ENCODE peak calls at places on chromosomes 1 and 21, in five cellular contexts. One of them, this sample, is unnamed.

GRCh38 chr1:119549719-119550141 is 42.7 kb downstream of the HSD3B1 start:
- DNase-seq in endodermal cell: peak; percentile 87
- DNase-seq in endothelial cell: peak; percentile 77
- DNase-seq in pancreas: peak; percentile 51
- DNase-seq in fibroblast of mammary gland: peak; percentile 69
- DNase-seq in this sample: peak; percentile 12

GRCh38 chr1:185373813-185374524 is 56.9 kb upstream of the IVNS1ABP start:
- DNase-seq in endodermal cell: no peak
- DNase-seq in endothelial cell: no peak
- DNase-seq in pancreas: no peak
- DNase-seq in fibroblast of mammary gland: peak; percentile 38
- DNase-seq in this sample: no peak

GRCh38 chr1:230056098-230056497 is 10.9 kb upstream of the GALNT2 start:
- DNase-seq in endodermal cell: no peak
- DNase-seq in endothelial cell: no peak
- DNase-seq in pancreas: no peak
- DNase-seq in fibroblast of mammary gland: no peak
- DNase-seq in this sample: no peak

GRCh38 chr1:52748119-52748518 is 21.9 kb downstream of the ZYG11B start:
- DNase-seq in endodermal cell: no peak
- DNase-seq in endothelial cell: no peak
- DNase-seq in pancreas: no peak
- DNase-seq in fibroblast of mammary gland: no peak
- DNase-seq in this sample: no peak

GRCh38 chr21:35859677-35860076 is 200.6 kb downstream of the SETD4 start:
- DNase-seq in endodermal cell: peak; percentile 6
- DNase-seq in endothelial cell: no peak
- DNase-seq in pancreas: no peak
- DNase-seq in fibroblast of mammary gland: no peak
- DNase-seq in this sample: no peak

GRCh38 chr1:43423672-43424550 is 29.8 kb downstream of the HYI start:
- DNase-seq in endodermal cell: no peak
- DNase-seq in endothelial cell: no peak
- DNase-seq in pancreas: no peak
- DNase-seq in fibroblast of mammary gland: no peak
- DNase-seq in this sample: no peak

GRCh38 chr1:205491794-205492193 is 12.7 kb upstream of the CDK18 start:
- DNase-seq in endodermal cell: peak; percentile 69
- DNase-seq in endothelial cell: no peak
- DNase-seq in pancreas: no peak
- DNase-seq in fibroblast of mammary gland: no peak
- DNase-seq in this sample: no peak

GRCh38 chr1:43267291-43267805 is 2.4 kb upstream of the TMEM125 start:
- DNase-seq in endodermal cell: no peak
- DNase-seq in endothelial cell: no peak
- DNase-seq in pancreas: no peak
- DNase-seq in fibroblast of mammary gland: peak; percentile 65
- DNase-seq in this sample: peak; percentile 52

GRCh38 chr1:8639165-8639564 is 178.3 kb downstream of the RERE start:
- DNase-seq in endodermal cell: no peak
- DNase-seq in endothelial cell: no peak
- DNase-seq in pancreas: no peak
- DNase-seq in fibroblast of mammary gland: no peak
- DNase-seq in this sample: no peak

GRCh38 chr1:64469977-64470669 is at the start of gene CACHD1:
- DNase-seq in endodermal cell: peak; percentile 93
- DNase-seq in endothelial cell: peak; percentile 70
- DNase-seq in pancreas: peak; percentile 81
- DNase-seq in fibroblast of mammary gland: peak; percentile 75
- DNase-seq in this sample: peak; percentile 63

GRCh38 chr1:27979151-27979858 is 19.5 kb downstream of the XKR8 start:
- DNase-seq in endodermal cell: no peak
- DNase-seq in endothelial cell: no peak
- DNase-seq in pancreas: no peak
- DNase-seq in fibroblast of mammary gland: peak; percentile 81
- DNase-seq in this sample: peak; percentile 61

GRCh38 chr1:234325878-234326492 is 47.3 kb upstream of the COA6 start:
- DNase-seq in endodermal cell: no peak
- DNase-seq in endothelial cell: no peak
- DNase-seq in pancreas: no peak
- DNase-seq in fibroblast of mammary gland: no peak
- DNase-seq in this sample: no peak

GRCh38 chr1:41447995-41448770 is 36.3 kb downstream of the EDN2 start:
- DNase-seq in endodermal cell: no peak
- DNase-seq in endothelial cell: no peak
- DNase-seq in pancreas: no peak
- DNase-seq in fibroblast of mammary gland: no peak
- DNase-seq in this sample: no peak

GRCh38 chr1:34985063-34985770 is at the start of gene TMEM35B:
- DNase-seq in endodermal cell: peak; percentile 87
- DNase-seq in endothelial cell: peak; percentile 61
- DNase-seq in pancreas: peak; percentile 71
- DNase-seq in fibroblast of mammary gland: peak; percentile 35
- DNase-seq in this sample: peak; percentile 16

GRCh38 chr1:109466440-109467300 is at the start of gene SYPL2:
- DNase-seq in endodermal cell: peak; percentile 85
- DNase-seq in endothelial cell: peak; percentile 35
- DNase-seq in pancreas: peak; percentile 79
- DNase-seq in fibroblast of mammary gland: peak; percentile 20
- DNase-seq in this sample: no peak

GRCh38 chr1:159302036-159302435 is at the start of gene FCER1A:
- DNase-seq in endodermal cell: no peak
- DNase-seq in endothelial cell: no peak
- DNase-seq in pancreas: no peak
- DNase-seq in fibroblast of mammary gland: no peak
- DNase-seq in this sample: no peak

GRCh38 chr1:58774027-58774426 is 9.8 kb downstream of the JUN start:
- DNase-seq in endodermal cell: no peak
- DNase-seq in endothelial cell: no peak
- DNase-seq in pancreas: no peak
- DNase-seq in fibroblast of mammary gland: no peak
- DNase-seq in this sample: no peak

DNA sequence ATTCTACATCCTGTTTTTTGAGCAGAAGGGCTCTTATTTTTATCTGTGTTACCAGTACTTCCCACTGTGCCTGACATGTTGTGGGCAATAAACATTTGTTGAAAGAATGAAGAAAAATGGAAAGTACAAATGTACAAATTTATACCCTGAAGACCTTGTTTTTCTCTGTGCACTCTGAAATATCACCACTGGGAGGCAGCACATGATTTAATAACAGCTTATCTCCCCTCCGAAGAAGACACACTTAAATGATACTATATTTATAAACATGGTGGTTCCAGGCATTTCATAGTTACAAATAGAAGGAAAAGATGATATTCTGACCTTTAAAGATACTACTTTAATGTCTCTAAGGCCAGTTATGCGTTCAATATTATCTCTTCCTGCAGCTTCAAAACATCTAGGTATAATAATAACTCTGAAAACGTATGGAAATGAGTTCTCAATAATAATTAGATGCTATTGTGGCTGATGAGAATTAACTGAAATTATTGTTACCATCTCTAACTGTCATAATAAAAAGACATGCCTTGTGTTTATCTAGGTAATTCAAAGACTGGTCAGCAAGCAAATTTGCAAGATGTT is 12.8 kb downstream of the DYNLT5 start:
- DNase-seq in endodermal cell: peak; percentile 69
- DNase-seq in endothelial cell: peak; percentile 41
- DNase-seq in pancreas: no peak
- DNase-seq in fibroblast of mammary gland: peak; percentile 66
- DNase-seq in this sample: peak; percentile 22
- TF ChIP-seq CTCF in endodermal cell: peak; percentile 86
- TF ChIP-seq CTCF in endothelial cell: peak; percentile 82
- TF ChIP-seq CTCF in pancreas: peak; percentile 55
- TF ChIP-seq CTCF in fibroblast of mammary gland: peak; percentile 74
- TF ChIP-seq CTCF in this sample: peak; percentile 74

GRCh38 chr21:46266946-46267345 is 18.5 kb downstream of the MCM3AP start:
- DNase-seq in endodermal cell: no peak
- DNase-seq in endothelial cell: no peak
- DNase-seq in pancreas: no peak
- DNase-seq in fibroblast of mammary gland: no peak
- DNase-seq in this sample: no peak

GRCh38 chr21:46264690-46265144 is 20.7 kb downstream of the MCM3AP start:
- DNase-seq in endodermal cell: no peak
- DNase-seq in endothelial cell: no peak
- DNase-seq in pancreas: no peak
- DNase-seq in fibroblast of mammary gland: no peak
- DNase-seq in this sample: no peak

GRCh38 chr21:46268371-46268770 is 17.0 kb downstream of the MCM3AP start:
- DNase-seq in endodermal cell: no peak
- DNase-seq in endothelial cell: no peak
- DNase-seq in pancreas: no peak
- DNase-seq in fibroblast of mammary gland: no peak
- DNase-seq in this sample: no peak

GRCh38 chr21:46264046-46264689 is 21.2 kb downstream of the MCM3AP start:
- DNase-seq in endodermal cell: no peak
- DNase-seq in endothelial cell: no peak
- DNase-seq in pancreas: no peak
- DNase-seq in fibroblast of mammary gland: no peak
- DNase-seq in this sample: no peak

DNA sequence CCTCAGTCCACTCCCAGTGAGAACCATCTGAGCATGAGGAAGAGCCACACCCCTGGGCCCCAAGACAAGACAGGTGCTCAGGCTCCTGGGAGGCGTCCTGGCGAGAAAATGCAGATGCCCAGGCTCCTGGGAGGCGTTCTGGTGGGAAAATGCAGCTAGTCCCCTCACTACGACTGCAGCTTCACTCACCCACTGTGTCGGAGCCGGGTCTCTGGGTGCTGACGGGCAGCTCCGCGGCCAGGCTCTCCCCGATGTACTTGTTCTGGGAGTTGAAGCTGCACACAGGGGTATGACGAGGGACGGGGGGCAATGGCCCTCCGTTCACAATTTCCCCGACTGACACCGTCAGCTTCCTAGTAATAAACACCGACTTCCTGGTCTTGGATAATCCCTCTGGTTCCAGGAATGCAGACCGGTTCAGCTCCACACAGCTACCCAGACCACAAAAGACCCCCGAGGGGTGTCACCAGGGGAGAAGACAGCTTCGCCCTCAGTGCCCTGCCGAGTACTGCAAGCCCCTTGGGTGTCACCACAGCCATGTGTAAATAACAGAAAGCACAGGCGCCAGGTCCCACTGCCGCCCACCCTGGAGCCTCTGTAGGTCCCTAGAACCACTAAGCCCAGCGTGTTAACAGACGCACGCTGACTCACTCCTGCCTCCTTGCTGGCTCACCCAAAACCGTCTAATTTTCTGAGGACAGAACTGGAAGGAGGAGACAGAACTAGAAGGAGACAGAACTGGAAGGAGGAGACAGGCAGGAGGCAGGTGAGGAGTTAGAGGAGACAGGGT is 19.5 kb downstream of the MCM3AP start:
- DNase-seq in endodermal cell: no peak
- DNase-seq in endothelial cell: no peak
- DNase-seq in pancreas: no peak
- DNase-seq in fibroblast of mammary gland: peak; percentile 7
- DNase-seq in this sample: no peak
- TF ChIP-seq CTCF in endodermal cell: no peak
- TF ChIP-seq CTCF in endothelial cell: no peak
- TF ChIP-seq CTCF in pancreas: no peak
- TF ChIP-seq CTCF in fibroblast of mammary gland: no peak
- TF ChIP-seq CTCF in this sample: no peak

GRCh38 chr1:23177438-23178380 is 9.1 kb upstream of the LUZP1 start:
- DNase-seq in endodermal cell: peak; percentile 92
- DNase-seq in endothelial cell: peak; percentile 94
- DNase-seq in pancreas: peak; percentile 67
- DNase-seq in fibroblast of mammary gland: peak; percentile 62
- DNase-seq in this sample: no peak
- TF ChIP-seq CTCF in endodermal cell: peak; percentile 46
- TF ChIP-seq CTCF in endothelial cell: peak; percentile 30
- TF ChIP-seq CTCF in pancreas: no peak
- TF ChIP-seq CTCF in fibroblast of mammary gland: no peak
- TF ChIP-seq CTCF in this sample: no peak

GRCh38 chr1:84704872-84705426 is 14.7 kb upstream of the SSX2IP start:
- DNase-seq in endodermal cell: no peak
- DNase-seq in endothelial cell: no peak
- DNase-seq in pancreas: no peak
- DNase-seq in fibroblast of mammary gland: no peak
- DNase-seq in this sample: no peak
- TF ChIP-seq CTCF in endodermal cell: no peak
- TF ChIP-seq CTCF in endothelial cell: no peak
- TF ChIP-seq CTCF in pancreas: no peak
- TF ChIP-seq CTCF in fibroblast of mammary gland: no peak
- TF ChIP-seq CTCF in this sample: no peak

GRCh38 chr1:17338706-17339493 is 30.9 kb downstream of the PADI4 start:
- DNase-seq in endodermal cell: peak; percentile 42
- DNase-seq in endothelial cell: no peak
- DNase-seq in pancreas: no peak
- DNase-seq in fibroblast of mammary gland: no peak
- DNase-seq in this sample: no peak
- TF ChIP-seq CTCF in endodermal cell: peak; percentile 27
- TF ChIP-seq CTCF in endothelial cell: no peak
- TF ChIP-seq CTCF in pancreas: no peak
- TF ChIP-seq CTCF in fibroblast of mammary gland: peak; percentile 11
- TF ChIP-seq CTCF in this sample: no peak

DNA sequence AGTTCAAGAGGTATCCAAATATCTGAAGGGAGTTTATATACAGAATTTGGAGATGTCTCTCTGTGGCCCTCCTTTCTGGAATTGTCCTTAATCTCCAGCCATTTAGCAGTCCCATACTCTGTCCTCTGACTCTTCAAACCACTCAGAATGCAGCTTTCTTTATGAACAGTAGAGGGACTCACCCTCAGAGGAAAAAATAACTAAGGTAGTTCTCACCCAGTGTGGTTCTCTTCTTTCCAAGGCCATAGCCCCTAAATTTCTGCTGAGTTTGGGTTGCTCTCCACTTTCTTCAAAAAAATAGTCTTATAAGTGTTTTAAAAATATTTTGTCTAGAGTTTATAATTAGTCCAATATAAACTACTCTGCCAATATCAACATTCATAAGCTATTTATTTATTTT is 369.7 kb downstream of the MATN1 start:
- DNase-seq in endodermal cell: peak; percentile 7
- DNase-seq in endothelial cell: no peak
- DNase-seq in pancreas: no peak
- DNase-seq in fibroblast of mammary gland: peak; percentile 2
- DNase-seq in this sample: no peak
- TF ChIP-seq CTCF in endodermal cell: peak; percentile 75
- TF ChIP-seq CTCF in endothelial cell: no peak
- TF ChIP-seq CTCF in pancreas: no peak
- TF ChIP-seq CTCF in fibroblast of mammary gland: peak; percentile 24
- TF ChIP-seq CTCF in this sample: peak; percentile 38

This sample was measured in AG09319.